ENCODE peak calls at places on chromosomes 7 and 10, in four cellular contexts. P is GM12865, F is ecto neural progenitor cell, V is cerebellar cortex. Q is an unnamed sample.

GRCh38 chr7:97499204-97499603 is 232.7 kb upstream of the TAC1 start:
- DNase-seq in V (peak; percentile 39), F (peak; percentile 49), P (peak; percentile 46), Q (peak; percentile 46)

GRCh38 chr10:101839421-101840063 is 4.1 kb downstream of the KCNIP2 start:
- DNase-seq in F (peak; percentile 79), V (no peak), P (peak; percentile 63), Q (no peak)

GRCh38 chr10:125057158-125058001 is 103.0 kb downstream of the CTBP2 start:
- DNase-seq in F (peak; percentile 87), V (no peak), P (peak; percentile 63), Q (peak; percentile 28)

GRCh38 chr10:104299031-104299904 is 30.3 kb downstream of the GSTO2 start:
- DNase-seq in V (no peak), P (no peak), F (no peak), Q (no peak)

GRCh38 chr7:101667959-101668358 is 38.9 kb upstream of the MYL10 start:
- DNase-seq in F (no peak), V (no peak), P (no peak), Q (no peak)

GRCh38 chr7:33880787-33881186 is 24.6 kb upstream of the BMPER start:
- DNase-seq in F (no peak), V (no peak), P (no peak), Q (no peak)

GRCh38 chr10:132504501-132505272 is 32.9 kb upstream of the INPP5A start:
- DNase-seq in V (no peak), P (no peak), F (no peak), Q (no peak)

GRCh38 chr10:101771380-101771779 is 4.5 kb downstream of the FGF8 start:
- DNase-seq in F (no peak), P (no peak), V (no peak), Q (no peak)

GRCh38 chr10:23868121-23868520 is 340.8 kb upstream of the KIAA1217 start:
- DNase-seq in V (no peak), P (no peak), F (no peak), Q (no peak)

GRCh38 chr7:128795129-128795528 is 3.4 kb downstream of the CCDC136 start:
- DNase-seq in P (no peak), V (no peak), F (no peak), Q (no peak)

GRCh38 chr10:114239117-114239993 is at the start of gene VWA2:
- DNase-seq in V (no peak), F (peak; percentile 63), P (peak; percentile 42), Q (peak; percentile 54)

GRCh38 chr7:23383225-23383624 is 84.1 kb downstream of the MALSU1 start:
- DNase-seq in P (no peak), V (no peak), F (no peak), Q (no peak)

GRCh38 chr7:113120647-113121046 is 2.3 kb upstream of the SMIM30 start:
- DNase-seq in F (no peak), V (no peak), P (no peak), Q (no peak)

GRCh38 chr7:108196004-108196403 is 65.8 kb upstream of the LAMB4 start:
- DNase-seq in P (no peak), V (no peak), F (no peak), Q (no peak)

GRCh38 chr7:20435305-20435704 is 104.6 kb downstream of the ITGB8 start:
- DNase-seq in F (no peak), V (no peak), P (no peak), Q (no peak)

GRCh38 chr10:115696747-115697146 is 576.3 kb downstream of the GFRA1 start:
- DNase-seq in F (no peak), V (no peak), P (no peak), Q (no peak)

GRCh38 chr7:142516038-142516501 is 233.2 kb upstream of the PRSS1 start:
- DNase-seq in P (peak; percentile 67), V (peak; percentile 65), F (no peak), Q (peak; percentile 83)

GRCh38 chr7:156635529-156636385 is 4.8 kb upstream of the RNF32 start:
- DNase-seq in P (no peak), V (no peak), F (no peak), Q (no peak)

GRCh38 chr10:92693534-92693893 is 3.8 kb downstream of the HHEX start:
- DNase-seq in P (no peak), V (no peak), F (no peak), Q (no peak)

GRCh38 chr7:100446040-100446439 is 9.7 kb upstream of the PPP1R35 start:
- DNase-seq in F (no peak), V (no peak), P (no peak), Q (no peak)

GRCh38 chr7:150514748-150515222 is at the start of gene GIMAP7:
- DNase-seq in F (no peak), P (peak; percentile 71), V (no peak), Q (peak; percentile 71)

GRCh38 chr7:91103365-91103764 is 160.9 kb upstream of the FZD1 start:
- DNase-seq in F (no peak), P (no peak), V (no peak), Q (no peak)

GRCh38 chr10:129568562-129569344 is 101.7 kb downstream of the MGMT start:
- DNase-seq in P (no peak), F (no peak), V (no peak), Q (no peak)

GRCh38 chr10:5817322-5818047 is 4.3 kb upstream of the GDI2 start:
- DNase-seq in F (no peak), P (peak; percentile 75), V (no peak), Q (no peak)

GRCh38 chr7:142158741-142159496 is 47.4 kb downstream of the MGAM2 start:
- DNase-seq in P (no peak), V (no peak), F (no peak), Q (no peak)

GRCh38 chr7:136923111-136923510 is 54.7 kb downstream of the CHRM2 start:
- DNase-seq in F (no peak), P (no peak), V (no peak), Q (no peak)

GRCh38 chr7:101486056-101486763 is 123.5 kb downstream of the COL26A1 start:
- DNase-seq in V (no peak), F (peak; percentile 66), P (no peak), Q (no peak)

GRCh38 chr10:43340619-43341018 is 30.8 kb upstream of the FXYD4 start:
- DNase-seq in V (no peak), F (no peak), P (no peak), Q (no peak)

GRCh38 chr10:29119374-29119773 is 169.5 kb upstream of the LYZL1 start:
- DNase-seq in V (no peak), P (peak; percentile 29), F (peak; percentile 65), Q (peak; percentile 48)

GRCh38 chr10:120833222-120833928 is 17.8 kb upstream of the WDR11 start:
- DNase-seq in V (no peak), P (no peak), F (no peak), Q (no peak)

GRCh38 chr10:104806791-104807190 is 165.7 kb downstream of the SORCS3 start:
- DNase-seq in V (no peak), F (no peak), P (no peak), Q (no peak)

GRCh38 chr10:24843256-24843655 is 109.2 kb downstream of the PRTFDC1 start:
- DNase-seq in P (no peak), V (no peak), F (no peak), Q (no peak)

GRCh38 chr10:96992721-96993120 is 160.6 kb downstream of the LCOR start:
- DNase-seq in V (no peak), P (peak; percentile 64), F (no peak), Q (no peak)

GRCh38 chr7:70569335-70569819 is 562.6 kb upstream of the GALNT17 start:
- DNase-seq in V (peak; percentile 72), P (peak; percentile 6), F (no peak), Q (no peak)

GRCh38 chr10:110751845-110752244 is 107.7 kb downstream of the RBM20 start:
- DNase-seq in V (no peak), F (no peak), P (peak; percentile 48), Q (no peak)

GRCh38 chr10:70555371-70555770 is 47.2 kb downstream of the PRF1 start:
- DNase-seq in V (no peak), F (no peak), P (no peak), Q (no peak)